ENCODE peak calls at places on chromosomes 6 and 20, in seven cellular contexts. M, R, N, D, Q, S and E are unnamed samples.

GRCh38 chr6:149863846-149864577 is at the start of gene LRP11:
- DNase-seq in N (peak; percentile 88), D (peak; percentile 88), M (peak; percentile 88), R (peak; percentile 86), Q (peak; percentile 67), S (no peak), E (peak; percentile 86)

GRCh38 chr6:131868836-131869235 is 61.0 kb downstream of the ENPP1 start:
- DNase-seq in M (no peak), Q (no peak), D (no peak), N (no peak), S (no peak), R (peak; percentile 14), E (no peak)

GRCh38 chr6:159871911-159872310 is 18.9 kb upstream of the MAS1 start:
- DNase-seq in N (no peak), D (no peak), S (no peak), R (peak; percentile 15), M (no peak), Q (no peak), E (no peak)

GRCh38 chr20:41482647-41483552 is 116.3 kb upstream of the EMILIN3 start:
- DNase-seq in R (peak; percentile 95), S (no peak), M (no peak), N (no peak), D (no peak), Q (no peak), E (peak; percentile 21)

GRCh38 chr6:169965239-169965638 is 213.8 kb downstream of the ERMARD start:
- DNase-seq in R (no peak), S (no peak), D (no peak), N (no peak), Q (no peak), M (no peak), E (no peak)

GRCh38 chr6:52546678-52547077 is 30.2 kb downstream of the TRAM2 start:
- DNase-seq in Q (no peak), S (no peak), D (no peak), R (no peak), M (no peak), N (no peak), E (no peak)

GRCh38 chr6:156379946-156380707 is 397.1 kb upstream of the ARID1B start:
- DNase-seq in S (peak; percentile 35), R (peak; percentile 69), M (peak; percentile 4), Q (no peak), D (no peak), N (no peak), E (peak; percentile 69)

GRCh38 chr6:166904101-166904746 is 52.1 kb downstream of the RNASET2 start:
- DNase-seq in Q (peak; percentile 59), R (no peak), M (peak; percentile 35), N (peak; percentile 46), D (no peak), S (no peak), E (no peak)

GRCh38 chr6:4776493-4776966 is 326 bp downstream of the CDYL start:
- DNase-seq in R (no peak), Q (no peak), M (peak; percentile 71), S (no peak), N (no peak), D (peak; percentile 73), E (peak; percentile 40)

GRCh38 chr20:31831211-31831610 is 12.1 kb downstream of the MYLK2 start:
- DNase-seq in Q (no peak), N (no peak), S (no peak), D (no peak), M (no peak), R (no peak), E (no peak)

GRCh38 chr6:4707011-4707410 is 69.2 kb upstream of the CDYL start:
- DNase-seq in Q (no peak), R (peak; percentile 25), S (no peak), N (no peak), D (no peak), M (no peak), E (no peak)